ENCODE peak calls at places on chromosomes 13 and 19, in ten cellular contexts. Z is B cell, I is breast epithelium, S is choroid plexus epithelial cell, M is neural crest cell, A is dorsolateral prefrontal cortex, V is LNCaP clone FGC, Y is esophagus muscularis mucosa, X is WTC11, F is GM20000. L is an unnamed sample.

GRCh38 chr19:21593934-21594844 is 88.8 kb downstream of the ZNF429 start:
- DNase-seq in Z (no peak), I (no peak), S (no peak), M (no peak), A (no peak), V (no peak), Y (no peak), X (no peak), F (no peak), L (no peak)

GRCh38 chr19:51761696-51762095 is 716 bp downstream of the FPR2 start:
- DNase-seq in Z (no peak), I (no peak), S (no peak), M (no peak), A (no peak), V (no peak), Y (no peak), X (no peak), F (no peak), L (no peak)

GRCh38 chr19:18280247-18281081 is 958 bp downstream of the JUND start:
- DNase-seq in Z (peak; percentile 89), I (peak; percentile 78), S (peak; percentile 74), M (peak; percentile 47), A (peak; percentile 73), V (no peak), Y (no peak), X (peak; percentile 53), F (peak; percentile 92), L (peak; percentile 97)

GRCh38 chr13:24630121-24630520 is 50.1 kb upstream of the ATP12A start:
- DNase-seq in Z (no peak), I (no peak), S (no peak), M (no peak), A (no peak), V (no peak), Y (no peak), X (no peak), F (no peak), L (no peak)

GRCh38 chr19:8216357-8216756 is 7.2 kb downstream of the CERS4 start:
- DNase-seq in Z (no peak), I (no peak), S (no peak), M (no peak), A (no peak), V (no peak), Y (no peak), X (no peak), F (no peak), L (peak; percentile 25)

GRCh38 chr13:63433546-63434150 is 2018.0 kb upstream of the PCDH20 start:
- DNase-seq in Z (no peak), I (no peak), S (peak; percentile 48), M (no peak), A (no peak), V (no peak), Y (no peak), X (no peak), F (no peak), L (no peak)

GRCh38 chr13:93786846-93787245 is 560.2 kb downstream of the GPC6 start:
- DNase-seq in Z (no peak), I (no peak), S (peak; percentile 57), M (no peak), A (no peak), V (no peak), Y (no peak), X (no peak), F (no peak), L (no peak)

GRCh38 chr13:99892189-99892588 is 79.4 kb downstream of the ZIC5 start:
- DNase-seq in Z (no peak), I (no peak), S (no peak), M (no peak), A (no peak), V (no peak), Y (no peak), X (peak; percentile 56), F (no peak), L (no peak)

GRCh38 chr13:110942248-110942981 is 27.5 kb upstream of the ANKRD10 start:
- DNase-seq in Z (no peak), I (no peak), S (peak; percentile 21), M (no peak), A (no peak), V (no peak), Y (no peak), X (no peak), F (no peak), L (peak; percentile 45)

GRCh38 chr19:58578430-58578925 is 5.3 kb upstream of the MZF1 start:
- DNase-seq in Z (no peak), I (peak; percentile 19), S (no peak), M (no peak), A (peak; percentile 11), V (no peak), Y (no peak), X (no peak), F (no peak), L (no peak)

DNA sequence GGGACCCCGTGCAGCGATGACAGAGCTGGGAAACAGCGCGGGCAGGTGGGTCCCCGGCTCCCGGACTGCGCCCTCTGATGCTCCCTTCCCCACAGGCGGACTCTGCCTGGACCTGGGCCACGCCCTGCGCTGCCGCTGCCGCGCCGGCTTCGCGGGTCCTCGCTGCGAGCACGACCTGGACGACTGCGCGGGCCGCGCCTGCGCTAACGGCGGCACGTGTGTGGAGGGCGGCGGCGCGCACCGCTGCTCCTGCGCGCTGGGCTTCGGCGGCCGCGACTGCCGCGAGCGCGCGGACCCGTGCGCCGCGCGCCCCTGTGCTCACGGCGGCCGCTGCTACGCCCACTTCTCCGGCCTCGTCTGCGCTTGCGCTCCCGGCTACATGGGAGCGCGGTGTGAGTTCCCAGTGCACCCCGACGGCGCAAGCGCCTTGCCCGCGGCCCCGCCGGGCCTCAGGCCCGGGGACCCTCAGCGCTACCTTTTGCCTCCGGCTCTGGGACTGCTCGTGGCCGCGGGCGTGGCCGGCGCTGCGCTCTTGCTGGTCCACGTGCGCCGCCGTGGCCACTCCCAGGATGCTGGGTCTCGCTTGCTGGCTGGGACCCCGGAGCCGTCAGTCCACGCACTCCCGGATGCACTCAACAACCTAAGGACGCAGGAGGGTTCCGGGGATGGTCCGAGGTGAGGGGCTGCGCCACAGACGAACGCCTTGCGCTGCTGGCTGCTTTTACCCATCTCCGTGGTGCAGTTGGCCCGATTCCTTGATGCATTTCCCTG is 7.8 kb upstream of the SELENOV start:
- DNase-seq in Z (no peak), I (no peak), S (peak; percentile 67), M (peak; percentile 54), A (peak; percentile 30), V (peak; percentile 35), Y (no peak), X (peak; percentile 80), F (peak; percentile 92), L (peak; percentile 96)
- TF ChIP-seq CTCF in Z (no peak), I (no peak), S (no peak), M (no peak), A (no peak), V (no peak), Y (no peak), X (no peak), F (no peak), L (no peak)

DNA sequence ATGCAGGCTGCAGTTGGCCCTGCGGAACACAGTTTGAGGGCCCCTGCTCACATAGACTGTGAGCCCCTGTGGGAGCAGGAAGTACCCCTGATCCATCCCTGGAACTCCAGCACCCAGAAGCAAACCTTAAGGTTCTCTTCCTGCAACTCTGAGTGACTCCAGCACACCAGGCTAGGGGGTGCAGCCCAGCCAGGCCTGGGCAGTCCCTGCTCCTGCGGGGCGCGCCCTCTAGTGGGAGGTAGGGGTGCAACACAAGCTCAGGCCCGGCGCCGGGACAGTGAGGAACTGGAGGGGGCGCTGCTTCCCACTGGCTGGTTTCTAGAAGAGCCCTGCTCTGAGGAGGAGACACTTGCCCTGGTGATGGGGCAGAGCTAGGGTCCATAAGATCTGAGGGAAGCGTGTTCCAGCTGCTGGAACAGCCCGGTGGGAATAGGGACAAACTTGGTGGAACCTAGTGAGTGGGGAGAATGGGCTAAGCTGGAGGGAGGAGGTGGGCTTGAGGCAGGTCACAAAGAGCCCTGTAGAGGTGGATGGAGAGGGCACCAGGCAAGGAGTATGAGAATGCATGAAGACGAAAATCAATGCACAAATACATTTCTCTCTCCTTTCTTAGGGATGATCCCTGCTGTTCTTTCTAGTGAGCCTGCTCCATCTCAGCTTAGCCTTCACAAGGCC is 5.0 kb downstream of the ZSCAN5A start:
- DNase-seq in Z (peak; percentile 44), I (no peak), S (peak; percentile 67), M (peak; percentile 58), A (no peak), V (no peak), Y (no peak), X (peak; percentile 91), F (peak; percentile 40), L (peak; percentile 87)
- TF ChIP-seq CTCF in Z (peak; percentile 81), I (no peak), S (peak; percentile 90), M (peak; percentile 72), A (peak; percentile 55), V (peak; percentile 83), Y (peak; percentile 59), X (peak; percentile 97), F (peak; percentile 86), L (peak; percentile 91)

DNA sequence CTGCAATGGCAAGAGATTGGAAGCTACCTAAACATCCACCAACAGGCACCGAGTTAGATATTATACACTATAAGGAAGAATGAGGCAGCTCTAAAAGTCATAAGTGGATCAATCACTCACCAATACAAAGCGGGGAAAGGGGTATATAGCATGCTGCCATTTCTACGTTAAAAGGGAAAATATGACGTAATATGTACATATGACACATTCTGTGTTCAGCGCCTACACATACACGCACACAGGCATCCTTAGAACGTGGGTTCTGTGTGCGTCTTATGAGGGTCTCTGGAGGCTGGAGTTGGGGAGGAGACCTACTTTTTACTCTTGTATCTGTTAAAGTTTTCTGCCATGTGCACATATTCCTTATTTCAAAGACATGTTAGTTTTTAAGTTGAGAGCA is 5.9 kb downstream of the IL17D start:
- DNase-seq in Z (no peak), I (no peak), S (no peak), M (no peak), A (no peak), V (no peak), Y (no peak), X (no peak), F (no peak), L (no peak)
- TF ChIP-seq CTCF in Z (no peak), I (no peak), S (no peak), M (no peak), A (no peak), V (no peak), Y (no peak), X (no peak), F (no peak), L (no peak)

GRCh38 chr13:86976521-86977324 is 694.4 kb upstream of the SLITRK5 start:
- DNase-seq in Z (no peak), I (no peak), S (peak; percentile 26), M (no peak), A (no peak), V (no peak), Y (no peak), X (no peak), F (no peak), L (no peak)

GRCh38 chr13:86974251-86974994 is 696.7 kb upstream of the SLITRK5 start:
- DNase-seq in Z (no peak), I (no peak), S (no peak), M (no peak), A (no peak), V (no peak), Y (no peak), X (no peak), F (no peak), L (no peak)

DNA sequence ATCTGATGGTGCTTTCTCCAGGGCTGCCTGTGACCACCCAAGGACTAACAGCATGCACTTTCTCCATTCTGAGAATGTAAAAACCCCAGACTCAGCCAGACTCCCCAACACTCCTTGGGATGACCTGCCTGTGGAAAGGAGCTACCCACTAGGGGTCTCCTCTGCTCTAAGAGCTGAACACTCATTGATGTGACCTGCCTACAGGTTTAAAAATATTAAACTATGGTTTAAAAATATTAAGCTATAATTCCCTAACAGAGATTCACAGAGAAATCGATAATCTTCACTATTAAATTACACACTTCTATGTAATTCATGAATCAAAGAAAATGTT is 696.2 kb upstream of the SLITRK5 start:
- DNase-seq in Z (no peak), I (no peak), S (peak; percentile 38), M (no peak), A (no peak), V (no peak), Y (no peak), X (peak; percentile 11), F (no peak), L (no peak)
- TF ChIP-seq CTCF in Z (no peak), I (no peak), S (peak; percentile 57), M (no peak), A (no peak), V (no peak), Y (no peak), X (no peak), F (no peak), L (no peak)